ENCODE peak calls at places on chromosomes 13 and 19, in six cellular contexts. E is mesendoderm; X is stromal cell of bone marrow; R is ELR; S is activated CD4-positive, alpha-beta T cell treated with anti-CD3 and anti-CD28 coated beads for 4 hours; Q is fibroblast of pulmonary artery. P is an unnamed sample.
A peak's percentile ranks its signal among the peaks of the same experiment; 100 is the strongest.

GRCh38 chr19:57664269-57665127 is 4.2 kb upstream of the ZSCAN4 start:
- DNase-seq in E (peak; percentile 59), X (peak; percentile 36), R (peak; percentile 66), S (no peak), Q (peak; percentile 66), P (peak; percentile 55)

GRCh38 chr13:82606008-82606407 is 1276.3 kb downstream of the SLITRK1 start:
- DNase-seq in E (no peak), X (no peak), R (no peak), S (no peak), Q (no peak), P (no peak)

GRCh38 chr13:52892925-52893324 is 44.5 kb upstream of the PCDH8 start:
- DNase-seq in E (no peak), X (no peak), R (no peak), S (no peak), Q (no peak), P (no peak)

GRCh38 chr13:27406178-27406939 is 18.1 kb upstream of the GTF3A start:
- DNase-seq in E (peak; percentile 39), X (no peak), R (peak; percentile 56), S (peak; percentile 38), Q (peak; percentile 61), P (peak; percentile 14)

GRCh38 chr19:48623556-48624066 is 4.3 kb downstream of the SPHK2 start:
- DNase-seq in E (no peak), X (no peak), R (no peak), S (no peak), Q (no peak), P (no peak)

GRCh38 chr19:13132471-13133166 is 14.6 kb downstream of the NACC1 start:
- DNase-seq in E (no peak), X (no peak), R (peak; percentile 90), S (peak; percentile 64), Q (peak; percentile 33), P (no peak)

GRCh38 chr19:18292810-18293641 is 11.6 kb upstream of the JUND start:
- DNase-seq in E (peak; percentile 98), X (peak; percentile 29), R (peak; percentile 79), S (no peak), Q (peak; percentile 69), P (peak; percentile 81)

GRCh38 chr13:84118845-84119409 is 236.7 kb upstream of the SLITRK1 start:
- DNase-seq in E (no peak), X (no peak), R (no peak), S (no peak), Q (peak; percentile 20), P (no peak)

GRCh38 chr13:23488442-23488841 is 54.9 kb upstream of the SACS start:
- DNase-seq in E (peak; percentile 46), X (no peak), R (peak; percentile 61), S (no peak), Q (peak; percentile 41), P (no peak)

P was measured in K562.